ENCODE peak calls at places on chromosomes 4 and X, in seven cellular contexts. X is upper lobe of left lung, M is uterus, D is heart left ventricle, E is adrenal gland, K is IMR-90, G is esophagus muscularis mucosa. O is an unnamed sample.

GRCh38 chr4:57020467-57021101 is 41.9 kb downstream of the POLR2B start:
- DNase-seq in G (no peak), K (peak), M (no peak), X (no peak), E (no peak), D (no peak), O (no peak)

GRCh38 chr4:108991929-108992328 is 229.1 kb upstream of the ETNPPL start:
- DNase-seq in E (no peak), K (peak), M (no peak), X (no peak), D (no peak), G (no peak), O (no peak)

GRCh38 chr4:152945639-152946038 is 9.5 kb downstream of the FHDC1 start:
- DNase-seq in D (no peak), E (no peak), M (no peak), G (no peak), K (no peak), X (peak), O (no peak)

GRCh38 chr4:80240976-80241375 is 25.5 kb upstream of the FGF5 start:
- DNase-seq in G (no peak), M (no peak), D (no peak), X (no peak), E (no peak), K (peak), O (no peak)

GRCh38 chr4:130901321-130901720 is 1805.4 kb downstream of the C4orf33 start:
- DNase-seq in G (no peak), X (no peak), E (no peak), M (no peak), D (no peak), K (no peak), O (no peak)

GRCh38 chr4:151957163-151957562 is 196.4 kb upstream of the GATB start:
- DNase-seq in G (no peak), X (no peak), D (peak), K (no peak), E (no peak), M (no peak), O (no peak)

GRCh38 chr4:1462009-1462767 is 55.9 kb upstream of the NKX1-1 start:
- DNase-seq in X (no peak), G (no peak), K (no peak), E (no peak), D (no peak), M (no peak), O (no peak)

GRCh38 chrX:314049-314448 is 4.5 kb downstream of the GTPBP6 start:
- DNase-seq in D (peak), X (no peak), M (no peak), E (no peak), K (no peak), G (no peak), O (no peak)

GRCh38 chrX:153662266-153662665 is 11.3 kb downstream of the PNCK start:
- DNase-seq in X (peak), D (no peak), G (no peak), E (no peak), M (no peak), K (peak), O (peak)

GRCh38 chrX:24153175-24153795 is 3.8 kb downstream of the ZFX start:
- DNase-seq in E (no peak), K (no peak), M (no peak), D (no peak), G (no peak), X (peak), O (no peak)

GRCh38 chrX:84219551-84219950 is 31.6 kb upstream of the RPS6KA6 start:
- DNase-seq in K (no peak), D (no peak), X (no peak), E (no peak), M (no peak), G (no peak), O (no peak)

GRCh38 chr4:88621763-88622327 is 29.6 kb downstream of the HERC3 start:
- DNase-seq in G (no peak), D (no peak), X (no peak), E (no peak), K (no peak), M (no peak), O (no peak)

GRCh38 chrX:48278958-48279357 is 23.8 kb downstream of the SSX1 start:
- DNase-seq in K (no peak), D (peak), M (no peak), E (no peak), G (no peak), X (no peak), O (peak)

GRCh38 chrX:16827225-16827624 is 41.0 kb downstream of the TXLNG start:
- DNase-seq in D (no peak), K (peak), X (no peak), G (no peak), M (no peak), E (no peak), O (no peak)

GRCh38 chrX:69150294-69150960 is 14.8 kb downstream of the PJA1 start:
- DNase-seq in G (peak), K (no peak), M (no peak), E (no peak), X (no peak), D (no peak), O (no peak)

GRCh38 chr4:99868126-99868596 is 26.1 kb downstream of the LAMTOR3 start:
- DNase-seq in D (no peak), G (no peak), X (no peak), K (peak), M (peak), E (no peak), O (no peak)

GRCh38 chr4:20251796-20252655 is at the start of gene SLIT2:
- DNase-seq in K (peak), G (peak), M (peak), E (peak), X (peak), D (peak), O (peak)

GRCh38 chr4:153365003-153365402 is 20.5 kb downstream of the MND1 start:
- DNase-seq in X (no peak), K (no peak), M (no peak), E (no peak), D (no peak), G (no peak), O (no peak)

GRCh38 chr4:143356493-143356892 is 19.8 kb downstream of the GAB1 start:
- DNase-seq in D (no peak), E (no peak), X (no peak), K (no peak), G (no peak), M (no peak), O (no peak)

GRCh38 chr4:141524116-141524515 is 112.3 kb upstream of the IL15 start:
- DNase-seq in M (no peak), E (no peak), D (no peak), G (no peak), X (no peak), K (peak), O (no peak)

GRCh38 chr4:88747351-88747750 is 49.7 kb upstream of the NAP1L5 start:
- DNase-seq in M (no peak), G (no peak), K (no peak), X (no peak), D (no peak), E (no peak), O (no peak)

GRCh38 chr4:158750379-158750778 is 18.4 kb upstream of the FNIP2 start:
- DNase-seq in X (no peak), M (no peak), K (peak), E (no peak), G (no peak), D (no peak), O (no peak)

GRCh38 chrX:3820170-3820569 is 106.7 kb upstream of the PRKX start:
- DNase-seq in D (no peak), K (peak), M (no peak), X (no peak), E (no peak), G (no peak), O (no peak)

GRCh38 chrX:3811331-3812311 is 98.2 kb upstream of the PRKX start:
- DNase-seq in K (peak), E (peak), G (no peak), X (peak), M (peak), D (peak), O (no peak)

DNA sequence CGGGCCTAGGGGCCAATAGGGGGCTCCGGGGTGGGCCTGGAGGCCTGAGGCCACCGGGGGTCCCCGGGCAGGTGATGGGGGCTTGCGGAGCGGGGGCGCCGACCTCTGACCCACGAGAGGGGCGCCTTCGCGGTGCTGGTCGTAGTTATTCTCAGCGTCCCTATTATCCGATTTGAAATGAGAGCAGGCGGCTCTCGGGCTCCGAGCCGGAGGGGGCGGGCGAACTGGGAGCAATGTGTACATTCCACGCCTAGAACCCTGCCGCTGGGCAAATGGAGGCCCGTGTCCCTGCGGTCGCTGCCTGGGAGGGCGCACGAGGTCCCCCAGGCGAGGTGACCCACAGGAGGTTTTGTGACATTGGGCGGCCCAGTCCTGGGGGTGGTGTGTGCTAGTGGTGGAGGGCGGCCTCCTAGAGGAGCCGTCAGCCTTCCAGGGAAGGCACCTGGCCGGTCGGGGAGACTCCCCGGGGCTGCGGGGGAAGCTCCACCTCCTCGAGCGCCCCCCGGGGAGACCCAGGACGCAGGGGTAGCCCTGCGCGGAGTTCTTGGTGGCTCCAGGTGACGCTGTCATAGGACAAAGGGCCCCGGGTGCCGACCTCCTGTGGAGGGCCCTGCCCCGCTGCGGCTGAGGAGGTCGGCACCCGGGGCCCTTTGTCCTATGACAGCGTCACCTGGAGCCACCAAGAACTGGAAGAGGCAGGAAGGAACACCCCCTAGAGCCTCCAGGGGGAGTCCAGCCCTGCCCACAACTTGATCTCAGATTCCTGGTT is 102.6 kb upstream of the PRKX start:
- DNase-seq in D (peak), X (peak), E (peak), G (peak), M (peak), K (peak), O (no peak)
- TF ChIP-seq POLR2A in D (no peak), X (no peak), E (no peak), G (no peak), M (no peak), K (peak), O (no peak)

GRCh38 chr4:104494161-104494560 is 533 bp downstream of the CXXC4 start:
- DNase-seq in D (no peak), X (no peak), K (no peak), M (no peak), E (no peak), G (no peak), O (no peak)

GRCh38 chr4:104491396-104491821 is 3.3 kb downstream of the CXXC4 start:
- DNase-seq in D (no peak), X (peak), K (no peak), G (no peak), M (peak), E (peak), O (peak)

GRCh38 chr4:104491826-104492771 is 2.6 kb downstream of the CXXC4 start:
- DNase-seq in E (no peak), X (no peak), G (no peak), M (no peak), D (no peak), K (no peak), O (no peak)

GRCh38 chr4:104494822-104495559 is at the start of gene CXXC4:
- DNase-seq in X (peak), G (no peak), K (peak), D (peak), E (peak), M (peak), O (peak)

DNA sequence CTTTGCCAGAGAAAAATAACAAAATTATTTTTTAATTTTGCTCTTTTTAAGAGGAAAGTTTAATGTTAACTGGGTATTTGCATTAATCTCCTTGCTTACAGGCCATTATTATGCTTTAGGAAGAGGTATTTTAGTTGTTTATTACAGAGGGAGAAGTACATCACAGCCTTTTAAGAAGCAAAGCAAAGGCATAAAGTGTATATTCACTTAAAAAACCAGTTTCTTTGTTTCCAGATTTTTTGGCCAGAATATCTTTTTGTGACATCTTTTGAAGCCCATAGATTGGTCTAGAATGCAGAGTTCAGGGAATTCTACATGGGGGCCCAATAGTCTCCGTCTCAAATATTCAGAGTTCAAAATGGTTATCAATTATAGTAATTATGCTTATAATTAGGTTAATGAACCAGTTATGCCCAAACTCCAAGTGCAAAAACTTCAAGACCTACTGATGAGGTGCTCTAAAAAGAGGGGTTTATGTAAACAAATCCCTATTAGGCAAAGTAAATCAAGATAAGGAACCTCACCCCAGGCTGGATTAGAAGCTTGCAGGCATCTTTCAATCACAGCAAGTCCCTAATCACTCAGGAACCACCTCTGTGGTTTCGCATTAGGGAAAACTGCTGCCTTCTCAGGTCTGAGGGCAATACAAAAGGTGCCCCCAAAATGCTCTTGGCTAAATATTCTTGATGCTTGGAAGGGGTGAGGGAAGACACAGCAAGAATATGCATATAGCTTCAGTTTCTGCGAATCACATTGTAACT is 1.4 kb downstream of the CXXC4 start:
- DNase-seq in M (no peak), E (no peak), G (no peak), X (no peak), K (no peak), D (no peak), O (no peak)
- H3K27ac ChIP-seq in M (peak), E (no peak), G (peak), X (no peak), K (no peak), D (peak), O (no peak)

DNA sequence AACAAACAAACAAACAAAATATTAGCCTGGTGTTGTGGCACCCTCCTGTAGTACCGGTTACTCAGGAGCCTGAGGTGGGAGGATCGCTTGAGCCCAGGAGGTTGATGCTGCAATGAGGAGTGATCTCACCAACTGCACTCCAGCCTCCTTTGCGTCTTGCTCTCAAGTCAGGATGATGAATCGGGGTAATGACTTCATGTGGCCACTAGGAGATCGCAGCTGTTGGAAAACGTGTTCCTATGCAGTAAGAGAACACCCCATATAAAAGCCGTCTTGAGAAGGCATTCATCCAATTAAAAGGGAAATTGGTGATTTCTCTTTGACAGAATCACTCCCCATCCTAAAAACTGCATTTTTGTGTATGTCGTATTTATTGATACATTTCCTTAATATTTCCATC is 6.9 kb downstream of the CCNB3 start:
- DNase-seq in D (no peak), M (no peak), X (no peak), G (no peak), K (peak), E (no peak), O (no peak)
- TF ChIP-seq CTCF in D (peak), M (peak), X (no peak), G (peak), K (no peak), E (no peak), O (no peak)

DNA sequence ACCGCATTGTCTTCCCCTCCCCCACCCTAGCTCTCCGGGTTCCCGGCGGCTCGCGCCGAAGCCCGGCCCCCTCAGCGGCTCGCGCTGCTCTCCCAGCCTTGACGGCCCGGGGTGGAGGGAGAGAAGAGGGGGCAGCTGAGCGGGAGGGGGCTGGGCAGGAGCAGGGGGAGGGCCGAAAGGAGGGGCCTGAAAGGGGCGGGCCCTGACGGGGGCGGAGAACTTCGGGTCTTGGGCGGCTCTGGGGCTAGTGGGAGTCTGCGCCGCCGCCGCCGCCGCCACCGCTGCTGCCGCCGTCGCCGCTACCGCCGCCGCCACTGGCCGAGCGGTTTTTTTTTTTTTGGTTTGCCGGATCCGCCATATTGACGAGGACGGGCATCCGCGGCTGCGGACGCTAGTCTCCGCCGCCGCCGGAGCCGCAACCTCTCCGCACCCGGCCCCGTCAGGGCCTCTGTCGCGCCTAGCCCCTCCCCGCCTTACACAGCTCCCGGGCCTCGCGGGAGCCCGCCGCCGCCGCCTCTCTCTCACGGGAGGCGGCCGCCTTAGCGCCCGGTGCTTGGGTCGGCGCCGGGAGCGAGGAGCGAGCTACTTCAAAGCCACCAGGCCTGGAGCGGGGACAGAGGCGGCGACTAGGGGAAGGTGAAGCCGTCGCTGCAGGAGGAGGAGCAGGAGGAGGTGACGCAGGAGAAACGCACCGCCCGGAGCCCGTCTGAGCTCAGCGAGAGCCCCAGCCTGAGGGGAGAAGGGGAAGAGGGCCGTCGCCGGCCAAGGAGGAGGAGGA is at the start of gene USP9X:
- DNase-seq in X (peak), G (peak), K (peak), D (peak), E (peak), M (peak), O (peak)
- TF ChIP-seq POLR2A in X (no peak), G (peak), K (peak), D (peak), E (peak), M (peak), O (peak)

GRCh38 chr4:85787133-85787532 is 312.2 kb downstream of the ARHGAP24 start:
- DNase-seq in E (no peak), K (peak), D (no peak), X (no peak), M (no peak), G (no peak), O (no peak)
- H3K27ac ChIP-seq in E (no peak), K (peak), D (no peak), X (no peak), M (peak), G (peak), O (peak)

DNA sequence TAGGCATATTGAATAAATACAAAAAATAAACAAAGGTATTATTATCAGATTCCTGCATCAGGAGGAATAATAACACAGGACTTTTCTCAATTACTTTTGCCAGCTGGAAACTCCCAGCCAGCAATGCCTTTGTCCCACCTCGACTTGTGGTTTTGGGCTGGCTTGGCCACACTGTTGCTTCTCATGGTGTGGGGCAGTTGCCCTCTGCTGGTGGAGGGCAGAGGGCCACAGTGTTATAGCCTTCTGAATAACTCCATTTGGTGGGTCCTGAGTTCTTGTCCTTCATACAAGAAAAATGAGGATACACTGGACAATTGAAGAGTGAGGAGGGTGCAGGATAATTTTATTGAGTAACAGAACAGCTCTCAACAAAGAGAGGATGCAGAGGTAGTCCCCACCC is 1206.0 kb upstream of the ADGRL3 start:
- DNase-seq in E (no peak), G (no peak), D (no peak), X (no peak), M (no peak), K (no peak), O (no peak)
- TF ChIP-seq CTCF in E (no peak), G (no peak), D (peak), X (no peak), M (no peak), K (no peak), O (no peak)

DNA sequence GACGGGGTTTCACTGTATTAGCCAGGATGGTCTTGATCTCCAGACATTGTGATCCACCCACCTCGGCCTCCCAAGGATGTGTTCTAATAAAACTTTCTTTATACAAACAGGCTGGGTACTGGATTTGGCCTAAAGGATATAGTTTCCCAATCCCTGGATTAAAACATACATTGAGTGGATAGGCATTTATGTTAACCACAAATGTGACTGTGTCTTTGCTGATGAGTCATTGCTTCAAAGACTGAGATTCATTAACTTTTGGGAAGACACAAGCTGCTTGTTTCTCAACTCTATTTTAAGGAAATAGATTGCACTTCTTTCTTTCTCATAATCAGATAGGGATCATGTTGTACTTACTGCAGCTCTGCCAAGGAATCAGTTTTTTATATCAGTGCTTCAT is 131.2 kb upstream of the AGA start:
- DNase-seq in M (no peak), X (no peak), K (peak), G (no peak), D (no peak), E (no peak), O (no peak)
- TF ChIP-seq POLR2A in M (no peak), X (no peak), K (no peak), G (no peak), D (no peak), E (no peak), O (no peak)

DNA sequence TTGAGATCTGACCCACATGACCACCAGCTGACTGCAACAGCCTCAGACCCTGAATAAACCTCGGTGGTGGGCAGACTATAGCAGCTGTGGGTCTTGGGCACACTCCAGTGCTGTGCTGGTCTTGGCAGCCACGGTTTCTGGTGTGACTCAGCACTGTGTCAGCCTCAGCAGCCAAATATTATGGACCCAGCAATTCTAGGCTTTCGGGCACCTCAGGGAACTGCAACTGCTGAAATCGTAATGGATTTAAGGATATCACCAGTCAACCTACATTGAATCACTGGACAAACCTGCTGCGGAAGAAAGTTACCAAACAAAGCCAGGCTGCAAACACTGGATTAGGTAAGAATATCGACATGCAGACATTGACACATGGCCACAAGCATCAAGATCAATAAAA is 10.5 kb upstream of the UBE2NL start:
- DNase-seq in X (no peak), E (no peak), G (no peak), M (no peak), K (no peak), D (no peak), O (no peak)
- H3K27ac ChIP-seq in X (no peak), E (no peak), G (no peak), M (no peak), K (no peak), D (no peak), O (no peak)